ENCODE peak calls at places on chromosomes 4 and X, in ten cellular contexts. K, R, T, G, P, Z, Y, E, Q and H are unnamed samples.

GRCh38 chr4:77960367-77960766 is 96.8 kb upstream of the FRAS1 start:
- DNase-seq in Y (no peak), T (no peak), E (no peak), Q (no peak), K (no peak), P (no peak), G (no peak), R (no peak), Z (no peak), H (no peak)

GRCh38 chr4:11471613-11472012 is 42.9 kb upstream of the HS3ST1 start:
- DNase-seq in R (peak; percentile 19), E (peak; percentile 29), Q (peak; percentile 16), Y (no peak), Z (peak; percentile 90), G (no peak), P (peak; percentile 47), K (no peak), T (no peak), H (no peak)

GRCh38 chr4:72112514-72113156 is 80.8 kb downstream of the NPFFR2 start:
- DNase-seq in Q (peak; percentile 41), K (no peak), Y (no peak), T (no peak), Z (peak; percentile 20), E (peak; percentile 39), R (peak; percentile 0), G (peak; percentile 99), P (no peak), H (no peak)

GRCh38 chrX:19866626-19867410 is 20.6 kb downstream of the SH3KBP1 start:
- DNase-seq in Q (no peak), K (no peak), T (no peak), G (no peak), E (no peak), P (no peak), Y (no peak), Z (no peak), R (no peak), H (no peak)

GRCh38 chrX:99271641-99272040 is 1138.4 kb downstream of the PCDH19 start:
- DNase-seq in R (no peak), P (no peak), Z (no peak), K (no peak), Q (no peak), G (no peak), T (no peak), Y (no peak), E (no peak), H (no peak)

GRCh38 chr4:108794136-108794535 is 31.3 kb upstream of the ETNPPL start:
- DNase-seq in K (no peak), P (no peak), R (no peak), Y (no peak), Z (no peak), Q (no peak), E (peak; percentile 18), T (no peak), G (no peak), H (no peak)

GRCh38 chrX:19852014-19853005 is 35.1 kb downstream of the SH3KBP1 start:
- DNase-seq in G (peak; percentile 44), Q (no peak), P (no peak), Z (no peak), E (peak; percentile 70), R (peak; percentile 79), T (no peak), K (no peak), Y (no peak), H (no peak)

GRCh38 chrX:120293015-120293414 is 18.2 kb downstream of the TMEM255A start:
- DNase-seq in Q (no peak), P (no peak), Z (no peak), E (no peak), G (no peak), Y (no peak), R (no peak), T (no peak), K (no peak), H (no peak)

GRCh38 chr4:153022233-153022632 is 86.1 kb downstream of the FHDC1 start:
- DNase-seq in E (no peak), R (no peak), P (no peak), K (no peak), G (no peak), T (no peak), Q (no peak), Y (no peak), Z (no peak), H (no peak)

GRCh38 chr4:41692717-41693345 is 55.7 kb downstream of the PHOX2B start:
- DNase-seq in T (no peak), P (no peak), Z (peak; percentile 50), Y (no peak), Q (peak; percentile 43), R (peak; percentile 70), E (peak; percentile 70), G (peak; percentile 56), K (peak; percentile 54), H (peak; percentile 25)

GRCh38 chrX:3599787-3600465 is 113.5 kb downstream of the PRKX start:
- DNase-seq in P (no peak), E (peak; percentile 11), T (no peak), K (no peak), G (no peak), Y (no peak), Z (no peak), Q (no peak), R (peak; percentile 21), H (no peak)

GRCh38 chr4:6342530-6343293 is 73.1 kb downstream of the WFS1 start:
- DNase-seq in Q (no peak), Z (no peak), Y (no peak), G (no peak), E (peak; percentile 35), R (peak; percentile 31), P (no peak), T (no peak), K (no peak), H (no peak)

GRCh38 chr4:108696160-108696559 is 45.8 kb downstream of the OSTC start:
- DNase-seq in T (no peak), Q (no peak), R (no peak), E (no peak), G (no peak), K (no peak), Y (no peak), P (no peak), Z (no peak), H (no peak)

GRCh38 chr4:10057023-10057395 is 35.7 kb upstream of the SLC2A9 start:
- DNase-seq in E (no peak), Y (no peak), P (no peak), K (no peak), Q (no peak), G (no peak), Z (no peak), T (no peak), R (no peak), H (no peak)

GRCh38 chrX:21659320-21659719 is 1.2 kb upstream of the KLHL34 start:
- DNase-seq in E (no peak), Z (no peak), G (no peak), K (no peak), T (no peak), Q (no peak), P (no peak), R (no peak), Y (no peak), H (no peak)

GRCh38 chrX:153029875-153030274 is 26.4 kb upstream of the PNMA3 start:
- DNase-seq in Z (no peak), G (no peak), T (no peak), R (no peak), P (no peak), Q (no peak), E (no peak), K (no peak), Y (no peak), H (no peak)

GRCh38 chr4:92334716-92335350 is 31.1 kb downstream of the GRID2 start:
- DNase-seq in Z (no peak), Q (no peak), K (no peak), E (peak; percentile 47), R (peak; percentile 48), G (no peak), T (no peak), Y (no peak), P (no peak), H (no peak)

DNA sequence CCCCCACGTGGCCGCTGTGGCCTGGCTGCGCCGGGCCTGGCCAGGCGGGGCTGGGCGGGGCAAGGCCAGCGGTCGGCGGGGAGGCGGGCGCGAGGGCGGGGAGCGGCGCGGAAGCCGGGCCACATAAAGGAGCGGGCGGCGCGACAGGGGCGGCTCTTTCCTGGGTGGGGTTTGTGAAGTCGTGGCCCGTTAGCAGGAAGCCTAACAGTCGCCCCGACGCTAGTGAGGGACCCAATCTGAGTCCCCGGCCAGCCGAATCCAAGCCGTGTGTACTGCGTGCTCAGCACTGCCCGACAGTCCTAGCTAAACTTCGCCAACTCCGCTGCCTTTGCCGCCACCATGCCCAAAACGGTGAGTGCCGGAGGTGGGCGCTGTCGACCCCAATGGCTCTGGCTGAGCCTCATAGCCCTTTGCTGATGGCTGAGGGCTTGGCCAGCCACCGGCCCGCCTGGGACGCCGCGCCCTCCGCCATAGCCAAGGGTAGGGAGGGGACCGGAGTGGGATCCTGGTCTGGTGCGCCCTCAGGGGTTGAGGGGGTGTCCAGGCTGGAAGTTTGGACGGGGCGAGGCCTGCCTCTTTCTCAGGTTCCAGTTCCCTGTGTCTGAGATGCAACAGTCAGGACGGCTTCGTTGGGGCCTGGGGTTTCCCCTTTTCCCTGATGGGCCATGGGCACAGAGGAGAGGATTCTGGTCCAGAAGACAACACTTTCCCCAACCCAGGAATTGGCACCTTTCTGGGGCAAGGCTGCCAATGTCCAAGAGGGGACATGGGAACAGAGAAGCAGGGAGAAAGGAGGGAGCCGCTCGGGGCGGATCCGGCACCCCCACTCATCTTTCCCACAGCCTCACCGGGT is at the start of gene MSN:
- DNase-seq in G (peak; percentile 66), R (peak; percentile 66), E (peak; percentile 54), K (peak; percentile 52), T (peak; percentile 62), Y (peak; percentile 57), P (peak; percentile 69), Q (peak; percentile 76), Z (peak; percentile 70), H (peak; percentile 20)
- TF ChIP-seq CTCF in G (peak; percentile 13), R (peak; percentile 9), E (peak; percentile 9), K (no peak), T (no peak), Y (no peak), P (no peak), Q (no peak), Z (peak; percentile 14), H (peak; percentile 38)

GRCh38 chr4:28225005-28225404 is 1364.4 kb downstream of the STIM2 start:
- DNase-seq in T (no peak), K (peak; percentile 23), E (peak; percentile 65), Z (peak; percentile 35), R (peak; percentile 57), Q (no peak), P (no peak), Y (no peak), G (peak; percentile 62), H (peak; percentile 18)
- TF ChIP-seq CTCF in T (no peak), K (peak; percentile 14), E (peak; percentile 49), Z (peak; percentile 22), R (peak; percentile 50), Q (no peak), P (no peak), Y (no peak), G (peak; percentile 68), H (peak; percentile 64)

GRCh38 chrX:87338510-87338909 is 179.1 kb upstream of the KLHL4 start:
- DNase-seq in T (no peak), Q (no peak), R (peak; percentile 52), P (no peak), G (peak; percentile 47), E (peak; percentile 53), K (no peak), Z (peak; percentile 57), Y (no peak), H (no peak)

GRCh38 chrX:87337267-87337666 is 180.3 kb upstream of the KLHL4 start:
- DNase-seq in G (no peak), Y (no peak), T (no peak), Q (no peak), Z (no peak), E (peak; percentile 3), R (peak; percentile 0), K (no peak), P (no peak), H (no peak)
- TF ChIP-seq CTCF in G (peak; percentile 36), Y (no peak), T (no peak), Q (no peak), Z (no peak), E (peak; percentile 20), R (no peak), K (no peak), P (no peak), H (peak; percentile 36)

GRCh38 chr4:188657365-188657764 is 518.1 kb downstream of the TRIML1 start:
- DNase-seq in Q (no peak), Z (no peak), E (no peak), T (no peak), K (no peak), P (no peak), R (no peak), G (no peak), Y (no peak), H (no peak)
- TF ChIP-seq CTCF in Q (no peak), Z (no peak), E (no peak), T (no peak), K (no peak), P (no peak), R (no peak), G (no peak), Y (no peak), H (no peak)